ENCODE peak calls at places on chromosomes 2 and 18, in nine cellular contexts. F is amniotic epithelial cell; K is activated CD8-positive, alpha-beta memory T cell treated with anti-CD3 and anti-CD28 coated beads for 4 hours; C is fibroblast of the conjunctiva; U is mesothelial cell of epicardium; A is occipital lobe; O is H9; M is HCEC 1CT; J is epithelial cell of esophagus. N is an unnamed sample.

GRCh38 chr2:143720093-143720664 is 591.0 kb downstream of the ARHGAP15 start:
- DNase-seq in F (no peak), K (no peak), C (no peak), U (no peak), A (no peak), O (peak; percentile 67), M (no peak), J (no peak), N (no peak)

GRCh38 chr18:48388478-48388877 is 20.7 kb downstream of the ZBTB7C start:
- DNase-seq in F (no peak), K (no peak), C (no peak), U (no peak), A (no peak), O (no peak), M (no peak), J (no peak), N (no peak)

GRCh38 chr2:42851740-42852250 is 59.4 kb upstream of the HAAO start:
- DNase-seq in F (no peak), K (no peak), C (no peak), U (no peak), A (no peak), O (no peak), M (no peak), J (no peak), N (no peak)

GRCh38 chr2:56227811-56228210 is 44.0 kb downstream of the CCDC85A start:
- DNase-seq in F (peak; percentile 76), K (no peak), C (no peak), U (no peak), A (no peak), O (no peak), M (no peak), J (no peak), N (no peak)

GRCh38 chr2:174595415-174595814 is 2.2 kb downstream of the WIPF1 start:
- DNase-seq in F (no peak), K (no peak), C (no peak), U (no peak), A (no peak), O (no peak), M (no peak), J (no peak), N (no peak)

GRCh38 chr2:70886541-70886987 is 49.1 kb upstream of the ATP6V1B1 start:
- DNase-seq in F (no peak), K (no peak), C (no peak), U (peak; percentile 37), A (no peak), O (peak; percentile 46), M (no peak), J (no peak), N (no peak)

GRCh38 chr18:68694316-68694715 is 20.6 kb downstream of the TMX3 start:
- DNase-seq in F (no peak), K (no peak), C (no peak), U (no peak), A (peak; percentile 67), O (no peak), M (no peak), J (no peak), N (no peak)

GRCh38 chr2:131022731-131023130 is 70.5 kb downstream of the FAM168B start:
- DNase-seq in F (peak; percentile 64), K (no peak), C (no peak), U (no peak), A (no peak), O (no peak), M (no peak), J (no peak), N (no peak)

GRCh38 chr18:3162181-3162580 is 57.6 kb downstream of the MYOM1 start:
- DNase-seq in F (no peak), K (no peak), C (no peak), U (no peak), A (no peak), O (no peak), M (peak; percentile 36), J (peak; percentile 88), N (no peak)

GRCh38 chr18:58429442-58429841 is 199.4 kb downstream of the ALPK2 start:
- DNase-seq in F (no peak), K (no peak), C (no peak), U (no peak), A (no peak), O (no peak), M (no peak), J (no peak), N (no peak)

GRCh38 chr2:37585982-37586621 is 85.3 kb downstream of the CDC42EP3 start:
- DNase-seq in F (peak; percentile 95), K (peak; percentile 61), C (peak; percentile 82), U (no peak), A (no peak), O (no peak), M (peak; percentile 97), J (peak; percentile 92), N (no peak)

GRCh38 chr18:33851546-33852078 is 273.6 kb downstream of the ASXL3 start:
- DNase-seq in F (no peak), K (no peak), C (no peak), U (no peak), A (no peak), O (no peak), M (no peak), J (no peak), N (no peak)

GRCh38 chr18:57859314-57859713 is 56.2 kb upstream of the ATP8B1 start:
- DNase-seq in F (peak; percentile 41), K (no peak), C (no peak), U (no peak), A (no peak), O (peak; percentile 41), M (peak; percentile 48), J (peak; percentile 64), N (no peak)

GRCh38 chr2:1787799-1788477 is 43.6 kb upstream of the PXDN start:
- DNase-seq in F (no peak), K (no peak), C (no peak), U (no peak), A (no peak), O (no peak), M (no peak), J (no peak), N (no peak)

GRCh38 chr18:60232541-60232940 is 140.0 kb downstream of the MC4R start:
- DNase-seq in F (peak; percentile 84), K (no peak), C (no peak), U (no peak), A (no peak), O (no peak), M (peak; percentile 12), J (peak; percentile 90), N (no peak)

N was measured in progenitor cell of endocrine pancreas.